ENCODE peak calls at places on chromosomes 6 and 20, in nine cellular contexts. One of them, this sample, is unnamed.

GRCh38 chr6:130453230-130453629 is 87.4 kb downstream of the TMEM200A start:
- DNase-seq in HT1080: peak
- DNase-seq in NCI-H146: no peak
- DNase-seq in AG04450: no peak
- DNase-seq in epithelial cell of prostate: no peak
- DNase-seq in hypothalamus: no peak
- DNase-seq in NCI-H2029 treated with DMSO at 0.1 percent for 48 hours: no peak
- DNase-seq in NCI-H2081: no peak
- DNase-seq in aorta: no peak
- DNase-seq in this sample: no peak

GRCh38 chr6:53984163-53984562 is 127.1 kb upstream of the MLIP start:
- DNase-seq in NCI-H2081: no peak
- DNase-seq in HT1080: peak
- DNase-seq in aorta: no peak
- DNase-seq in NCI-H2029 treated with DMSO at 0.1 percent for 48 hours: no peak
- DNase-seq in NCI-H146: no peak
- DNase-seq in AG04450: peak
- DNase-seq in hypothalamus: no peak
- DNase-seq in epithelial cell of prostate: peak
- DNase-seq in this sample: peak

GRCh38 chr6:3151705-3152104 is 5.6 kb downstream of the TUBB2A start:
- DNase-seq in HT1080: no peak
- DNase-seq in epithelial cell of prostate: no peak
- DNase-seq in AG04450: no peak
- DNase-seq in NCI-H2029 treated with DMSO at 0.1 percent for 48 hours: no peak
- DNase-seq in aorta: no peak
- DNase-seq in NCI-H146: no peak
- DNase-seq in hypothalamus: no peak
- DNase-seq in NCI-H2081: peak
- DNase-seq in this sample: no peak

GRCh38 chr6:31727034-31727716 is 1.9 kb downstream of the DDAH2 start:
- DNase-seq in NCI-H146: no peak
- DNase-seq in NCI-H2029 treated with DMSO at 0.1 percent for 48 hours: no peak
- DNase-seq in HT1080: no peak
- DNase-seq in NCI-H2081: no peak
- DNase-seq in epithelial cell of prostate: no peak
- DNase-seq in AG04450: no peak
- DNase-seq in aorta: peak
- DNase-seq in hypothalamus: no peak
- DNase-seq in this sample: no peak

GRCh38 chr6:46491789-46492547 is 719 bp upstream of the RCAN2 start:
- DNase-seq in AG04450: no peak
- DNase-seq in NCI-H2029 treated with DMSO at 0.1 percent for 48 hours: no peak
- DNase-seq in HT1080: peak
- DNase-seq in hypothalamus: peak
- DNase-seq in NCI-H2081: peak
- DNase-seq in epithelial cell of prostate: no peak
- DNase-seq in NCI-H146: peak
- DNase-seq in aorta: peak
- DNase-seq in this sample: peak

GRCh38 chr20:10673176-10673830 is 496 bp downstream of the JAG1 start:
- DNase-seq in NCI-H2029 treated with DMSO at 0.1 percent for 48 hours: peak
- DNase-seq in NCI-H146: peak
- DNase-seq in AG04450: no peak
- DNase-seq in hypothalamus: peak
- DNase-seq in HT1080: no peak
- DNase-seq in epithelial cell of prostate: no peak
- DNase-seq in NCI-H2081: peak
- DNase-seq in aorta: peak
- DNase-seq in this sample: peak

GRCh38 chr20:7792131-7792869 is 148.0 kb downstream of the HAO1 start:
- DNase-seq in NCI-H2081: no peak
- DNase-seq in AG04450: no peak
- DNase-seq in NCI-H2029 treated with DMSO at 0.1 percent for 48 hours: no peak
- DNase-seq in HT1080: peak
- DNase-seq in NCI-H146: no peak
- DNase-seq in hypothalamus: no peak
- DNase-seq in aorta: no peak
- DNase-seq in epithelial cell of prostate: no peak
- DNase-seq in this sample: no peak

GRCh38 chr6:153436346-153436745 is 305.3 kb upstream of the RGS17 start:
- DNase-seq in HT1080: no peak
- DNase-seq in hypothalamus: no peak
- DNase-seq in aorta: no peak
- DNase-seq in NCI-H2081: no peak
- DNase-seq in AG04450: no peak
- DNase-seq in epithelial cell of prostate: no peak
- DNase-seq in NCI-H146: no peak
- DNase-seq in NCI-H2029 treated with DMSO at 0.1 percent for 48 hours: no peak
- DNase-seq in this sample: no peak

GRCh38 chr6:61614119-61614518 is 671.9 kb downstream of the KHDRBS2 start:
- DNase-seq in aorta: no peak
- DNase-seq in HT1080: no peak
- DNase-seq in NCI-H2081: no peak
- DNase-seq in epithelial cell of prostate: no peak
- DNase-seq in NCI-H146: no peak
- DNase-seq in hypothalamus: no peak
- DNase-seq in AG04450: no peak
- DNase-seq in NCI-H2029 treated with DMSO at 0.1 percent for 48 hours: no peak
- DNase-seq in this sample: no peak

GRCh38 chr6:36550473-36551000 is 3.3 kb upstream of the STK38 start:
- DNase-seq in NCI-H2081: no peak
- DNase-seq in AG04450: no peak
- DNase-seq in hypothalamus: no peak
- DNase-seq in HT1080: no peak
- DNase-seq in NCI-H146: no peak
- DNase-seq in epithelial cell of prostate: no peak
- DNase-seq in aorta: no peak
- DNase-seq in NCI-H2029 treated with DMSO at 0.1 percent for 48 hours: no peak
- DNase-seq in this sample: no peak

GRCh38 chr6:165877773-165878172 is 214.7 kb upstream of the PDE10A start:
- DNase-seq in epithelial cell of prostate: no peak
- DNase-seq in NCI-H146: no peak
- DNase-seq in NCI-H2029 treated with DMSO at 0.1 percent for 48 hours: no peak
- DNase-seq in hypothalamus: no peak
- DNase-seq in aorta: no peak
- DNase-seq in AG04450: no peak
- DNase-seq in NCI-H2081: no peak
- DNase-seq in HT1080: no peak
- DNase-seq in this sample: no peak

GRCh38 chr6:163466839-163467390 is 52.4 kb downstream of the QKI start:
- DNase-seq in aorta: no peak
- DNase-seq in epithelial cell of prostate: no peak
- DNase-seq in NCI-H2081: no peak
- DNase-seq in AG04450: no peak
- DNase-seq in NCI-H146: no peak
- DNase-seq in NCI-H2029 treated with DMSO at 0.1 percent for 48 hours: no peak
- DNase-seq in hypothalamus: no peak
- DNase-seq in HT1080: no peak
- DNase-seq in this sample: no peak

GRCh38 chr6:132122871-132123270 is 171.7 kb upstream of the CCN2 start:
- DNase-seq in aorta: no peak
- DNase-seq in NCI-H2081: peak
- DNase-seq in hypothalamus: no peak
- DNase-seq in NCI-H2029 treated with DMSO at 0.1 percent for 48 hours: no peak
- DNase-seq in NCI-H146: peak
- DNase-seq in epithelial cell of prostate: no peak
- DNase-seq in AG04450: peak
- DNase-seq in HT1080: peak
- DNase-seq in this sample: no peak

GRCh38 chr20:63782051-63782471 is 42.5 kb downstream of the SLC2A4RG start:
- DNase-seq in AG04450: no peak
- DNase-seq in NCI-H2029 treated with DMSO at 0.1 percent for 48 hours: no peak
- DNase-seq in NCI-H2081: no peak
- DNase-seq in hypothalamus: no peak
- DNase-seq in epithelial cell of prostate: no peak
- DNase-seq in HT1080: peak
- DNase-seq in NCI-H146: peak
- DNase-seq in aorta: no peak
- DNase-seq in this sample: no peak

GRCh38 chr20:57620274-57620990 is at the start of gene ZBP1:
- DNase-seq in NCI-H2081: no peak
- DNase-seq in epithelial cell of prostate: no peak
- DNase-seq in HT1080: peak
- DNase-seq in NCI-H146: no peak
- DNase-seq in hypothalamus: no peak
- DNase-seq in AG04450: no peak
- DNase-seq in NCI-H2029 treated with DMSO at 0.1 percent for 48 hours: no peak
- DNase-seq in aorta: peak
- DNase-seq in this sample: peak

GRCh38 chr6:123575218-123575617 is 61.5 kb downstream of the TRDN start:
- DNase-seq in AG04450: no peak
- DNase-seq in NCI-H146: peak
- DNase-seq in HT1080: no peak
- DNase-seq in aorta: no peak
- DNase-seq in NCI-H2029 treated with DMSO at 0.1 percent for 48 hours: no peak
- DNase-seq in epithelial cell of prostate: no peak
- DNase-seq in hypothalamus: no peak
- DNase-seq in NCI-H2081: peak
- DNase-seq in this sample: no peak